ENCODE peak calls at places on chromosome X, in five cellular contexts. E, X, O, G and Z are unnamed samples.

GRCh38 chrX:65821721-65822496 is 154.5 kb downstream of the MSN start:
- DNase-seq in G (no peak), E (no peak), O (peak; percentile 17), X (peak; percentile 0), Z (peak; percentile 14)

GRCh38 chrX:57817302-57817701 is 93.0 kb downstream of the ZXDA start:
- DNase-seq in X (no peak), G (no peak), O (no peak), E (no peak), Z (no peak)

GRCh38 chrX:633655-634305 is 3.2 kb downstream of the SHOX start:
- DNase-seq in E (no peak), G (no peak), O (no peak), X (no peak), Z (no peak)

GRCh38 chrX:39873111-39873510 is 224.6 kb downstream of the BCOR start:
- DNase-seq in X (no peak), E (no peak), G (no peak), O (no peak), Z (no peak)

GRCh38 chrX:107389726-107390125 is 59.7 kb upstream of the FRMPD3 start:
- DNase-seq in G (no peak), X (no peak), O (no peak), E (no peak), Z (no peak)

GRCh38 chrX:130145123-130145522 is 20.5 kb downstream of the AIFM1 start:
- DNase-seq in O (no peak), G (no peak), E (no peak), X (no peak), Z (no peak)

GRCh38 chrX:51878056-51878455 is 15.4 kb upstream of the MAGED1 start:
- DNase-seq in X (no peak), E (no peak), O (no peak), G (no peak), Z (no peak)

GRCh38 chrX:15737957-15738685 is at the start of gene CA5B:
- DNase-seq in E (peak; percentile 99), G (peak; percentile 94), O (peak; percentile 91), X (peak; percentile 94), Z (peak; percentile 93)

GRCh38 chrX:131778269-131779218 is 234.7 kb downstream of the OR13H1 start:
- DNase-seq in E (peak; percentile 90), G (peak; percentile 77), X (no peak), O (no peak), Z (no peak)

GRCh38 chrX:3807906-3808305 is 94.5 kb upstream of the PRKX start:
- DNase-seq in O (no peak), X (no peak), E (no peak), G (no peak), Z (no peak)

GRCh38 chrX:51931761-51932160 is 38.3 kb downstream of the MAGED1 start:
- DNase-seq in G (no peak), X (no peak), O (no peak), E (no peak), Z (no peak)

GRCh38 chrX:13005671-13006473 is 31.0 kb downstream of the TMSB4X start:
- DNase-seq in E (no peak), O (no peak), G (no peak), X (peak; percentile 51), Z (no peak)

GRCh38 chrX:123803331-123803983 is 56.4 kb upstream of the XIAP start:
- DNase-seq in X (peak; percentile 34), O (peak; percentile 17), G (no peak), E (no peak), Z (peak; percentile 77)

DNA sequence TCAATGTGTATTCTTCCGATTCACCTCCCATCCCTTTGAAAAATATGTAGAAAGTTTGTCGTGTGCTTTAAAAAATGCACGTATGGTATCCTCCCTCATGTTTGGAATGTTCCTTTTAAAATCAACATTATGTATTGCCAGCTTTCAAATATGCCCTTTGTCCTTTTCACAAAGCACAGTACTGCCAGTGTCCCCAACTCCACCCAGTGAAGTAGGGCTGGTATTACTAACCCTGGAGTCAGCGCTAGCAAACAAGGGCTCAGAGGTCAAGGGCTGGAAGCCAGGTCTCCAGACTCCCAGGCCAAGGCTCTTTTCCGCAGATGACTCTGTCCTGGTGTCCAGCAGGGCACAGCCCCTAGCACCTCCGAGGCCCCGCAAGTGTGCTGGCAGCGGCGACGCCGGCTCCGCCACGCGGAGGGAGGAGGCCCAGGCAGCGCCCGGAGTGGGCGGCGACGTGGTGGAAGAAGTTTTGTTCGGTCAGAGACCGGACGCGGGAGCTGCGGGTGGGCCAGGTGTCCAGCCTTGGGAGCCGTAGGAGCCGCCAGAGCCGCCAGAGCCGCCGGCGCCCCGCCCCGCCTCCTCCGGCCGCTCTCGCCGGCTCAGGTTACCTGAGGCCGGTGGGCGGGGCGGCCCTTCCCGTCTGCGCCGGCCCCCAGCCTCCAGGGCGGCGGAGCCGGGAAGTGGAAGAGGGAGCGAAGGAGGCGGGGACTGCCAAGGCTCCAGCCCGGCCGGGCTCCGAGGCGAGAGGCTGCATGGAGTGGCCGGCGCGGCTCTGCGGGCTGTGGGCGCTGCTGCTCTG is at the start of gene IL13RA1:
- DNase-seq in X (peak; percentile 89), G (peak; percentile 76), O (peak; percentile 79), E (peak; percentile 93), Z (peak; percentile 4)
- TF ChIP-seq POLR2A in X (peak; percentile 86), G (peak; percentile 66), O (no peak), E (no peak), Z (no peak)

DNA sequence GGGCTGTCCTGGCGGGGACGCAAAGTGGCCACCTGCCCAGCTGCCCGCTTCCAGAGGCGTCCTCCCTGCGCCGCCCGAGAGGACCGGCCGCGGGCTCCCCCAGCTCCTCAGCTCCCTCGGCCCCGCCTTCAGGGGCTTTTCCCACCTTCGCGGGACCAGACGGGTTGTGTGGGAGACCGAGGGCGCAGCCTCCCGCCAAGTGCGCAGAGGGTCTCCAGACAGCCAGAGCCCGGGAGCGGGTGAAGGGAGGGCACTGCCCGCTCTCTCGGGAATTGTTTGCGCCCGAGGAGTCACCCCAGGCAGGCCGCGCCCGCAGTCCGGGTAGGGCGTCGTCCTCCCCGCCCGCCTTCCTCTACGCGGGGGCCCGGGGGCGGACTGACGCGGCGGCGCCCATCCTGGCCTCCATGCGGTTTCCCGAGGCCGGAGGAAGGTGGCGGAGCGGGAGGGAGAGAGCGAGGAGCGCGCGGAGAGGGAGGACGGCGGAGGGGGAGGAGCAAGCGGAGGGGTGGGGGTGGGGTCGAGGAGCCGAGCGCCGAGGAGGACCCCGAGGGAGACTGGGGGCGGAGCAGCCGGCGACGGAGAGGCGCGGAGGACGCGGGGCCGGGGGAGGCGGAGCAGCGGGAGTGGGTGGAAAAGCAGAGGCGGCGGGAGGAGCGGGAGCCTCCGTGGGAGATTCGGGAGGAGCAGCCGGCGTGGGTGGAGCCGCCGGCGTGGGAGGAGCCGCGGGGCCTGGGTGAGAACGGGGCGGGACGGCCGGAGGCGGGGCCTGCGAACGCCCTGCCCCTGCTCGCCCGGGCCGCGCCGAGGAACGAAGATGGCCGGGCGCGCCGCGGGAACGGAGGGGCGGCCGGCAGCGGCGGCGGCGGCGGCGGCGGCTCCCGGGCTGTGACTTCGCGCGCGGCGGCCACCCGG is 47.6 kb downstream of the CLDN34 start:
- DNase-seq in E (peak; percentile 96), G (peak; percentile 88), X (peak; percentile 91), O (peak; percentile 91), Z (peak; percentile 94)
- TF ChIP-seq POLR2A in E (no peak), G (peak; percentile 72), X (peak; percentile 60), O (no peak), Z (peak; percentile 34)

GRCh38 chrX:155263854-155264628 is at the start of gene RAB39B:
- DNase-seq in X (peak; percentile 66), O (peak; percentile 39), E (peak; percentile 82), G (peak; percentile 17), Z (peak; percentile 89)
- TF ChIP-seq POLR2A in X (no peak), O (no peak), E (no peak), G (no peak), Z (peak; percentile 46)

GRCh38 chrX:68685722-68686683 is 38.5 kb downstream of the STARD8 start:
- DNase-seq in X (peak; percentile 48), G (peak; percentile 63), E (no peak), O (peak; percentile 54), Z (peak; percentile 64)
- TF ChIP-seq POLR2A in X (no peak), G (peak; percentile 31), E (no peak), O (no peak), Z (peak; percentile 56)

GRCh38 chrX:53084043-53084570 is 1.9 kb downstream of the TSPYL2 start:
- DNase-seq in E (no peak), O (no peak), X (no peak), G (no peak), Z (no peak)

GRCh38 chrX:53084863-53085262 is 2.7 kb downstream of the TSPYL2 start:
- DNase-seq in G (no peak), O (no peak), E (no peak), X (no peak), Z (no peak)

GRCh38 chrX:53082773-53083616 is 828 bp downstream of the TSPYL2 start:
- DNase-seq in O (no peak), E (no peak), X (no peak), G (no peak), Z (no peak)

GRCh38 chrX:53080628-53081580 is 1.3 kb upstream of the TSPYL2 start:
- DNase-seq in G (no peak), O (peak; percentile 20), X (no peak), E (no peak), Z (no peak)

DNA sequence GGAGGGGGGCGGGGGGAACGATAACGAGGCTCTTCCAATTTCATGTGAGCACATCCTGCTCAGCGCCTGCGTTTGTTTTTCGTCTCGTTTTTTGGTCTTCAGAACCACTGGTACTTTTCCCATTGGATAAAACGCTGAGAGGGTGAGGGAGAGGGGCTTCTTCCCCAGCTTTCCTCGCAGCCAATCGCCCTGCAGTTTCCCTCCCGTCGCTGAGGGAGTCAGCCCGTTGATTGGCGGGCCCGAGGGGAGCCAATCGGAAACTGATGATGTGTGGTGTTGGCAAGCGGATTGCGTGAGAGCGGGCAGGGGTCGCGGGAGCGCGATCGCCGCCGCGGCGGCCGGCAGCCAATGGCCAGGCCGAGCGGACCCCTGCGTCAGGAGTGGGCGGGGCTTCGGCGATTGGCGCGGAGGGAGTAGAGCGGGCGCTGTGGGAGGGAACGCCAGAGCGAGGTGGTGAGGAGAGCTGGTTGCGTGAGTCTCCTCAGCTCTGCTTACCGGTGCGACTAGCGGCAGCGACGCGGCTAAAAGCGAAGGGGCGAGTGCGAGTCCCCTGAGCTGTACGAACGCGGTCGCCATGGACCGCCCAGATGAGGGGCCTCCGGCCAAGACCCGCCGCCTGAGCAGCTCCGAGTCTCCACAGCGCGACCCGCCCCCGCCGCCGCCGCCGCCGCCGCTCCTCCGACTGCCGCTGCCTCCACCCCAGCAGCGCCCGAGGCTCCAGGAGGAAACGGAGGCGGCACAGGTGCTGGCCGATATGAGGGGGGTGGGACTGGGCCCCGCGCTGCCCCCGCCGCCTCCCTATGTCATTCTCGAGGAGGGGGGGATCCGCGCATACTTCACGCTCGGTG is at the start of gene TSPYL2:
- DNase-seq in G (peak; percentile 95), X (peak; percentile 94), O (peak; percentile 95), E (peak; percentile 98), Z (peak; percentile 95)
- TF ChIP-seq POLR2A in G (peak; percentile 99), X (peak; percentile 99), O (peak; percentile 97), E (peak; percentile 80), Z (peak; percentile 93)

GRCh38 chrX:119871599-119872395 is at the start of the genes NDUFA1 and RNF113A:
- DNase-seq in E (peak; percentile 96), O (peak; percentile 83), X (peak; percentile 84), G (peak; percentile 76), Z (peak; percentile 92)
- TF ChIP-seq POLR2A in E (no peak), O (no peak), X (peak; percentile 87), G (peak; percentile 69), Z (peak; percentile 90)